ENCODE peak calls at places on chromosomes 1 and 21, in eight cellular contexts. Z, X, J, F, D, T, V and P are unnamed samples.

GRCh38 chr1:67489643-67490042 is 59.4 kb upstream of the SERBP1 start:
- DNase-seq in Z (no peak), T (peak; percentile 11), J (peak; percentile 38), X (no peak), D (no peak), F (no peak), V (no peak), P (no peak)

GRCh38 chr1:8189931-8190483 is 127.9 kb upstream of the SLC45A1 start:
- DNase-seq in J (peak; percentile 70), T (no peak), X (no peak), V (no peak), D (no peak), Z (no peak), F (no peak), P (no peak)

GRCh38 chr1:31674626-31675025 is 29.2 kb downstream of the COL16A1 start:
- DNase-seq in V (no peak), D (no peak), F (no peak), Z (no peak), T (no peak), J (no peak), X (no peak), P (no peak)

GRCh38 chr1:173383341-173383740 is 93.8 kb upstream of the PRDX6 start:
- DNase-seq in D (no peak), X (no peak), Z (no peak), F (no peak), V (no peak), T (no peak), J (no peak), P (no peak)

GRCh38 chr1:63317007-63317813 is 5.2 kb upstream of the FOXD3 start:
- DNase-seq in Z (no peak), V (peak; percentile 18), J (peak; percentile 65), F (no peak), T (no peak), D (no peak), X (peak; percentile 76), P (peak; percentile 26)

GRCh38 chr1:25041869-25042268 is 111.8 kb upstream of the RUNX3 start:
- DNase-seq in X (no peak), Z (no peak), V (no peak), J (no peak), F (no peak), D (no peak), T (no peak), P (no peak)

GRCh38 chr21:34018910-34019309 is 54.5 kb upstream of the MRPS6 start:
- DNase-seq in F (no peak), Z (no peak), T (no peak), J (no peak), X (no peak), V (no peak), D (no peak), P (no peak)

GRCh38 chr1:105641407-105641806 is 1415.1 kb upstream of the PRMT6 start:
- DNase-seq in D (no peak), J (no peak), T (no peak), X (no peak), Z (no peak), V (no peak), F (no peak), P (no peak)

GRCh38 chr1:94334764-94335163 is 83.4 kb upstream of the ABCD3 start:
- DNase-seq in Z (no peak), V (no peak), X (no peak), F (no peak), D (no peak), T (no peak), J (no peak), P (no peak)

GRCh38 chr1:213689260-213689659 is 298.5 kb upstream of the PROX1 start:
- DNase-seq in D (no peak), X (no peak), Z (no peak), T (no peak), V (no peak), J (no peak), F (no peak), P (no peak)

GRCh38 chr1:203076031-203076511 is 9.7 kb downstream of the MYOG start:
- DNase-seq in F (no peak), J (no peak), X (no peak), D (no peak), Z (no peak), T (no peak), V (no peak), P (no peak)

GRCh38 chr1:105793541-105794146 is 1262.8 kb upstream of the PRMT6 start:
- DNase-seq in F (peak; percentile 56), D (no peak), V (no peak), Z (no peak), T (no peak), X (peak; percentile 69), J (peak; percentile 64), P (no peak)

GRCh38 chr1:1432951-1433803 is 2.3 kb upstream of the VWA1 start:
- DNase-seq in X (peak; percentile 69), V (no peak), Z (no peak), T (peak; percentile 77), F (peak; percentile 89), J (no peak), D (no peak), P (no peak)

GRCh38 chr1:157624471-157624870 is 26.6 kb upstream of the FCRL4 start:
- DNase-seq in F (no peak), J (peak; percentile 18), T (no peak), X (no peak), V (no peak), D (no peak), Z (no peak), P (no peak)

GRCh38 chr21:42590431-42591131 is 62.8 kb upstream of the PDE9A start:
- DNase-seq in D (no peak), X (no peak), T (no peak), F (no peak), V (no peak), Z (no peak), J (no peak), P (no peak)

GRCh38 chr1:114097109-114097508 is 56.6 kb downstream of the SYT6 start:
- DNase-seq in D (no peak), T (no peak), Z (no peak), J (no peak), X (no peak), F (no peak), V (no peak), P (no peak)

GRCh38 chr1:17878837-17879236 is 123.7 kb downstream of the ACTL8 start:
- DNase-seq in V (no peak), Z (peak; percentile 63), D (no peak), X (no peak), F (no peak), T (no peak), J (no peak), P (no peak)

GRCh38 chr1:92484472-92485373 is 2.0 kb downstream of the GFI1 start:
- DNase-seq in X (peak; percentile 71), T (no peak), J (no peak), F (no peak), V (no peak), D (peak; percentile 67), Z (no peak), P (peak; percentile 47)
- TF ChIP-seq CTCF in X (no peak), T (no peak), J (no peak), F (no peak), V (no peak), D (no peak), Z (no peak), P (no peak)

GRCh38 chr1:161740871-161741270 is 8.7 kb upstream of the DUSP12 start:
- DNase-seq in V (no peak), D (no peak), Z (no peak), F (no peak), X (no peak), T (no peak), J (no peak), P (no peak)

GRCh38 chr1:161737625-161738024 is 12.0 kb upstream of the DUSP12 start:
- DNase-seq in X (no peak), J (no peak), T (no peak), V (no peak), F (no peak), Z (no peak), D (no peak), P (no peak)

GRCh38 chr1:161739865-161740566 is 9.6 kb upstream of the DUSP12 start:
- DNase-seq in Z (no peak), V (no peak), F (peak; percentile 33), T (peak; percentile 12), D (no peak), X (no peak), J (no peak), P (no peak)

GRCh38 chr1:161736332-161736969 is 13.1 kb upstream of the DUSP12 start:
- DNase-seq in D (no peak), T (no peak), Z (no peak), F (no peak), X (no peak), V (no peak), J (peak; percentile 88), P (no peak)

GRCh38 chr1:161738627-161739287 is 10.8 kb upstream of the DUSP12 start:
- DNase-seq in F (peak; percentile 33), D (no peak), V (no peak), J (peak; percentile 87), T (peak; percentile 22), X (peak; percentile 18), Z (peak; percentile 55), P (peak; percentile 83)
- TF ChIP-seq CTCF in F (peak; percentile 28), D (peak; percentile 51), V (peak; percentile 63), J (peak; percentile 76), T (peak; percentile 37), X (peak; percentile 56), Z (peak; percentile 70), P (peak; percentile 55)

DNA sequence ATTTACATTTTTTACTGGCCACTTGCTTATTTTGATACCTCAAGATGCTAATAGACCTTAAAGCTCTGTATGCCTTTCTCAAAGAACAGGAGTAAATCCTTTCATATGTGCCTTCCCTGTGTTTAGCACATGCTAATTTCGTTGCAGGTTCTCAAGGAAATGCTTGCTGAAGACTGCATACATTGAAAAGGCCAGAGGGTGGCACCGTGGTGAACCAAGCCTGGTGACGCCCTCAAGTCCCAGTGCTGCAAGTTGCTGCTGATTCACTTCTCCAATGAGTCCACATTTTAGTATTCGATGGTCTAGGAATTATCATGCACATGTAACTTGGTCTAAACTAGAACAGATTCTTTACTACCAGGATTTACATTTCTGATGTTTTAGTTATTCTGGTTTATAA is 94.1 kb downstream of the CLDN17 start:
- DNase-seq in Z (no peak), D (no peak), J (peak; percentile 73), F (no peak), X (peak; percentile 20), V (no peak), T (peak; percentile 8), P (no peak)
- TF ChIP-seq CTCF in Z (no peak), D (no peak), J (peak; percentile 58), F (no peak), X (peak; percentile 28), V (no peak), T (no peak), P (no peak)

GRCh38 chr1:66372522-66373071 is 161.4 kb upstream of the SGIP1 start:
- DNase-seq in V (no peak), T (no peak), X (no peak), J (no peak), F (no peak), D (no peak), Z (no peak), P (no peak)

GRCh38 chr1:66374148-66374547 is 159.8 kb upstream of the SGIP1 start:
- DNase-seq in J (no peak), X (no peak), V (no peak), T (no peak), Z (no peak), F (no peak), D (no peak), P (no peak)

GRCh38 chr1:66374561-66375111 is 159.3 kb upstream of the SGIP1 start:
- DNase-seq in V (peak; percentile 71), J (peak; percentile 40), F (no peak), X (no peak), T (no peak), D (no peak), Z (peak; percentile 51), P (no peak)

GRCh38 chr1:66373072-66373685 is 160.8 kb upstream of the SGIP1 start:
- DNase-seq in F (no peak), D (no peak), T (no peak), V (no peak), J (no peak), X (no peak), Z (no peak), P (no peak)

GRCh38 chr1:66375125-66375524 is 158.8 kb upstream of the SGIP1 start:
- DNase-seq in J (no peak), Z (no peak), X (no peak), D (no peak), F (no peak), T (no peak), V (peak; percentile 72), P (no peak)
- TF ChIP-seq CTCF in J (no peak), Z (no peak), X (no peak), D (no peak), F (no peak), T (no peak), V (peak; percentile 25), P (no peak)